ENCODE peak calls at places on chromosomes 16 and 17, in ten cellular contexts. G is activated naive CD4-positive, alpha-beta T cell treated with anti-CD3 and anti-CD28 coated beads, Interleukin-2, amount 50 U/mL, for 72 hours; R is endothelial cell; Q is NCI-H510A treated with DMSO at 0.1 percent for 48 hours; V is heart left ventricle; J is BJ; Y is T-helper 17 cell; N is T-helper 1 cell; B is HFFc6; I is brain pericyte. U is an unnamed sample.

GRCh38 chr17:38428150-38428642 is at the start of gene ARHGAP23:
- DNase-seq in J (no peak), B (peak; percentile 67), N (peak; percentile 14), R (no peak), Y (peak; percentile 49), V (peak; percentile 89), Q (no peak), G (no peak), I (no peak), U (no peak)

GRCh38 chr16:81841709-81842108 is 62.6 kb downstream of the PLCG2 start:
- DNase-seq in N (no peak), B (no peak), G (no peak), Q (no peak), J (no peak), R (no peak), I (no peak), Y (no peak), V (no peak), U (peak; percentile 63)

GRCh38 chr16:85168732-85169256 is 56.5 kb upstream of the CIBAR2 start:
- DNase-seq in B (peak; percentile 45), R (no peak), G (no peak), N (no peak), J (no peak), V (peak; percentile 82), Q (no peak), Y (no peak), I (no peak), U (no peak)

GRCh38 chr16:22353188-22353919 is 21.1 kb downstream of the CDR2 start:
- DNase-seq in V (no peak), G (no peak), I (no peak), J (peak; percentile 86), Q (no peak), B (peak; percentile 87), N (no peak), R (no peak), Y (no peak), U (peak; percentile 63)

GRCh38 chr17:64778367-64779290 is 116.5 kb upstream of the SMURF2 start:
- DNase-seq in N (no peak), R (peak; percentile 53), B (no peak), J (no peak), G (peak; percentile 56), Y (peak; percentile 23), Q (no peak), V (no peak), I (no peak), U (no peak)

GRCh38 chr17:77963441-77963840 is 4.9 kb downstream of the TNRC6C start:
- DNase-seq in Q (peak; percentile 20), R (no peak), B (peak; percentile 83), Y (no peak), N (peak; percentile 47), V (peak; percentile 65), J (peak; percentile 54), G (no peak), I (peak; percentile 65), U (no peak)

GRCh38 chr16:18932243-18932997 is 6.2 kb upstream of the SMG1 start:
- DNase-seq in Q (no peak), V (no peak), B (peak; percentile 68), I (no peak), R (no peak), Y (no peak), J (no peak), N (no peak), G (no peak), U (no peak)

GRCh38 chr17:75504347-75505151 is 10.8 kb downstream of the CASKIN2 start:
- DNase-seq in J (no peak), B (no peak), V (no peak), R (peak; percentile 43), N (peak; percentile 15), I (no peak), Y (no peak), G (no peak), Q (no peak), U (no peak)

GRCh38 chr17:55735784-55736405 is 13.2 kb upstream of the TMEM100 start:
- DNase-seq in I (no peak), Y (no peak), V (no peak), G (no peak), B (peak; percentile 44), R (peak; percentile 37), N (peak; percentile 16), Q (no peak), J (no peak), U (no peak)

GRCh38 chr16:89035013-89035697 is 58.1 kb upstream of the CBFA2T3 start:
- DNase-seq in J (no peak), B (no peak), G (no peak), R (no peak), Q (no peak), I (no peak), V (no peak), N (no peak), Y (no peak), U (no peak)

GRCh38 chr17:4369557-4370230 is 3.2 kb upstream of the UBE2G1 start:
- DNase-seq in I (no peak), Q (no peak), G (no peak), V (no peak), Y (no peak), B (no peak), R (no peak), N (no peak), J (no peak), U (no peak)

GRCh38 chr17:57402691-57403090 is 146.4 kb downstream of the MSI2 start:
- DNase-seq in Y (no peak), J (no peak), N (no peak), Q (no peak), V (no peak), R (no peak), B (no peak), I (no peak), G (no peak), U (no peak)

GRCh38 chr17:49510059-49510719 is 15.1 kb downstream of the NGFR start:
- DNase-seq in J (no peak), V (no peak), Y (no peak), B (no peak), Q (no peak), G (no peak), N (no peak), I (no peak), R (no peak), U (no peak)

GRCh38 chr17:8894673-8895578 is 27.5 kb upstream of the PIK3R6 start:
- DNase-seq in G (peak; percentile 55), N (peak; percentile 26), B (peak; percentile 57), I (no peak), Q (peak; percentile 27), J (peak; percentile 7), Y (no peak), V (peak; percentile 54), R (peak; percentile 61), U (peak; percentile 65)

GRCh38 chr16:56356276-56357241 is 68.8 kb downstream of the AMFR start:
- DNase-seq in Q (peak; percentile 53), Y (peak; percentile 53), R (peak; percentile 85), B (peak; percentile 83), J (no peak), I (peak; percentile 56), N (peak; percentile 42), V (peak; percentile 84), G (peak; percentile 68), U (peak; percentile 46)

GRCh38 chr16:23826528-23827244 is 9.1 kb upstream of the PRKCB start:
- DNase-seq in G (no peak), I (no peak), J (no peak), V (no peak), B (no peak), R (no peak), N (no peak), Y (no peak), Q (no peak), U (peak; percentile 79)

GRCh38 chr17:32931686-32932085 is 3.7 kb downstream of the TMEM98 start:
- DNase-seq in Q (no peak), R (no peak), Y (no peak), G (no peak), B (no peak), V (no peak), N (no peak), I (no peak), J (no peak), U (no peak)

GRCh38 chr17:49916854-49917515 is 52.0 kb upstream of the DLX4 start:
- DNase-seq in Y (no peak), V (no peak), Q (no peak), J (no peak), R (no peak), N (no peak), I (no peak), B (no peak), G (no peak), U (no peak)

GRCh38 chr16:85398688-85399582 is 214.2 kb upstream of the GSE1 start:
- DNase-seq in G (peak; percentile 42), N (no peak), Q (no peak), V (peak; percentile 10), B (no peak), I (no peak), J (no peak), Y (no peak), R (no peak), U (no peak)

GRCh38 chr16:66521951-66522771 is 27.8 kb downstream of the TK2 start:
- DNase-seq in J (no peak), V (peak; percentile 52), I (peak; percentile 57), B (peak; percentile 70), N (peak; percentile 63), Q (no peak), R (no peak), G (peak; percentile 98), Y (peak; percentile 42), U (peak; percentile 86)

GRCh38 chr17:72416054-72416691 is 295.4 kb downstream of the SOX9 start:
- DNase-seq in I (no peak), G (no peak), J (no peak), B (no peak), Q (peak; percentile 51), N (no peak), Y (no peak), V (no peak), R (no peak), U (peak; percentile 20)

GRCh38 chr16:89145406-89146161 is 26.0 kb upstream of the CDH15 start:
- DNase-seq in N (no peak), I (no peak), Q (no peak), G (no peak), Y (no peak), J (no peak), B (no peak), R (no peak), V (no peak), U (no peak)

GRCh38 chr16:6382787-6383515 is 949.7 kb upstream of the RBFOX1 start:
- DNase-seq in Q (no peak), G (no peak), J (no peak), V (no peak), R (no peak), Y (no peak), N (no peak), I (no peak), B (no peak), U (no peak)

GRCh38 chr17:61489719-61490490 is 37.7 kb downstream of the TBX4 start:
- DNase-seq in V (no peak), Q (no peak), G (peak; percentile 37), B (no peak), Y (no peak), N (no peak), R (no peak), J (no peak), I (no peak), U (no peak)

GRCh38 chr16:22413819-22414218 is 39.4 kb upstream of the CDR2 start:
- DNase-seq in Y (no peak), B (no peak), V (no peak), N (no peak), Q (no peak), J (no peak), G (no peak), I (no peak), R (no peak), U (no peak)

GRCh38 chr16:90002759-90003158 is 16.5 kb downstream of the DBNDD1 start:
- DNase-seq in J (no peak), V (no peak), N (no peak), Q (no peak), G (no peak), Y (no peak), I (no peak), B (no peak), R (no peak), U (no peak)

U was measured in GM12878.